ENCODE peak calls at places on chromosomes 13 and 19, in nine cellular contexts. One of them, this sample, is unnamed.

GRCh38 chr13:78404961-78405360 is 198.4 kb downstream of the POU4F1 start:
- DNase-seq in kidney: no peak
- DNase-seq in fibroblast of lung: no peak
- DNase-seq in transverse colon: no peak
- DNase-seq in breast epithelium: no peak
- DNase-seq in progenitor cell of endocrine pancreas: no peak
- DNase-seq in K562: no peak
- DNase-seq in osteocyte: no peak
- DNase-seq in left lung: no peak
- DNase-seq in this sample: no peak

GRCh38 chr19:2629491-2630351 is 72.8 kb downstream of the GNG7 start:
- DNase-seq in osteocyte: no peak
- DNase-seq in left lung: no peak
- DNase-seq in transverse colon: no peak
- DNase-seq in K562: no peak
- DNase-seq in breast epithelium: no peak
- DNase-seq in kidney: no peak
- DNase-seq in fibroblast of lung: no peak
- DNase-seq in progenitor cell of endocrine pancreas: no peak
- DNase-seq in this sample: no peak

GRCh38 chr13:30832845-30833332 is 73.2 kb upstream of the MEDAG start:
- DNase-seq in osteocyte: no peak
- DNase-seq in transverse colon: peak
- DNase-seq in progenitor cell of endocrine pancreas: peak
- DNase-seq in breast epithelium: peak
- DNase-seq in left lung: peak
- DNase-seq in K562: no peak
- DNase-seq in kidney: peak
- DNase-seq in fibroblast of lung: no peak
- DNase-seq in this sample: peak

GRCh38 chr19:19539738-19540703 is 2.0 kb downstream of the CILP2 start:
- DNase-seq in osteocyte: no peak
- DNase-seq in fibroblast of lung: peak
- DNase-seq in kidney: peak
- DNase-seq in breast epithelium: no peak
- DNase-seq in transverse colon: peak
- DNase-seq in progenitor cell of endocrine pancreas: no peak
- DNase-seq in left lung: peak
- DNase-seq in K562: peak
- DNase-seq in this sample: peak

GRCh38 chr19:33312065-33312464 is 9.7 kb upstream of the CEBPA start:
- DNase-seq in fibroblast of lung: no peak
- DNase-seq in breast epithelium: no peak
- DNase-seq in osteocyte: no peak
- DNase-seq in left lung: no peak
- DNase-seq in progenitor cell of endocrine pancreas: no peak
- DNase-seq in kidney: no peak
- DNase-seq in K562: no peak
- DNase-seq in transverse colon: no peak
- DNase-seq in this sample: no peak

GRCh38 chr19:56980864-56981263 is 138.9 kb upstream of the USP29 start:
- DNase-seq in progenitor cell of endocrine pancreas: no peak
- DNase-seq in transverse colon: no peak
- DNase-seq in left lung: no peak
- DNase-seq in breast epithelium: no peak
- DNase-seq in osteocyte: no peak
- DNase-seq in fibroblast of lung: no peak
- DNase-seq in K562: no peak
- DNase-seq in kidney: no peak
- DNase-seq in this sample: no peak

GRCh38 chr19:38675611-38676010 is 28.2 kb downstream of the ACTN4 start:
- DNase-seq in kidney: peak
- DNase-seq in K562: peak
- DNase-seq in fibroblast of lung: no peak
- DNase-seq in breast epithelium: no peak
- DNase-seq in left lung: no peak
- DNase-seq in progenitor cell of endocrine pancreas: no peak
- DNase-seq in transverse colon: no peak
- DNase-seq in osteocyte: no peak
- DNase-seq in this sample: no peak

GRCh38 chr13:94710881-94711560 is 1.3 kb downstream of the SOX21 start:
- DNase-seq in K562: peak
- DNase-seq in kidney: peak
- DNase-seq in osteocyte: peak
- DNase-seq in transverse colon: no peak
- DNase-seq in left lung: no peak
- DNase-seq in progenitor cell of endocrine pancreas: peak
- DNase-seq in breast epithelium: no peak
- DNase-seq in fibroblast of lung: no peak
- DNase-seq in this sample: no peak

GRCh38 chr19:43765109-43765876 is 10.5 kb upstream of the SMG9 start:
- DNase-seq in left lung: peak
- DNase-seq in progenitor cell of endocrine pancreas: no peak
- DNase-seq in fibroblast of lung: peak
- DNase-seq in K562: peak
- DNase-seq in kidney: peak
- DNase-seq in breast epithelium: peak
- DNase-seq in transverse colon: peak
- DNase-seq in osteocyte: peak
- DNase-seq in this sample: peak

GRCh38 chr19:16293133-16294085 is 31.2 kb upstream of the KLF2 start:
- DNase-seq in progenitor cell of endocrine pancreas: no peak
- DNase-seq in transverse colon: peak
- DNase-seq in breast epithelium: peak
- DNase-seq in osteocyte: no peak
- DNase-seq in K562: peak
- DNase-seq in fibroblast of lung: peak
- DNase-seq in kidney: peak
- DNase-seq in left lung: peak
- DNase-seq in this sample: peak

GRCh38 chr13:73676550-73677040 is 457.6 kb downstream of the KLF12 start:
- DNase-seq in kidney: no peak
- DNase-seq in K562: no peak
- DNase-seq in fibroblast of lung: no peak
- DNase-seq in left lung: no peak
- DNase-seq in transverse colon: no peak
- DNase-seq in breast epithelium: no peak
- DNase-seq in progenitor cell of endocrine pancreas: no peak
- DNase-seq in osteocyte: no peak
- DNase-seq in this sample: no peak

DNA sequence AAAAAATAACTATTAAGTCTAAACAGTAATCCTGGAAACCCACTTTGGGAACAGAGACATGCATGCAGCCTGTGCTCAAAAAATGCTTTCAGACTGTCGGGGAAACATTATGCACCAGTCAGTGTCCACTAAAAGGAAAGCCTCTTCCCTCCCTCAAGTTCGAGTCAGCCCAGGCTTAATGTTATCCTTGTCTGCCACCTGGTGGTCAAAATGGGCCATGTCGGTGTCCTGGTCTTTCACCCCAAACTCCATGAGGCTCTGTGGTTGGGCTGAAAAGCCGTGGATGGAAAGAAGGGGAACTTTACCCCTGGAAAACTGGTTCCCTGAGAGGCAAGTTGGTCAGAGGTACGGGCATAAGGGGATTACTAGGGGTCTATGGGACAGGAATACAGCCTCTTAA is 88.4 kb upstream of the ZNF492 start:
- DNase-seq in left lung: no peak
- DNase-seq in transverse colon: peak
- DNase-seq in breast epithelium: peak
- DNase-seq in osteocyte: no peak
- DNase-seq in K562: peak
- DNase-seq in kidney: no peak
- DNase-seq in fibroblast of lung: no peak
- DNase-seq in progenitor cell of endocrine pancreas: no peak
- DNase-seq in this sample: peak
- TF ChIP-seq CTCF in left lung: peak
- TF ChIP-seq CTCF in transverse colon: peak
- TF ChIP-seq CTCF in breast epithelium: peak
- TF ChIP-seq CTCF in osteocyte: no peak
- TF ChIP-seq CTCF in K562: peak
- TF ChIP-seq CTCF in kidney: peak
- TF ChIP-seq CTCF in fibroblast of lung: peak
- TF ChIP-seq CTCF in progenitor cell of endocrine pancreas: no peak
- TF ChIP-seq CTCF in this sample: no peak

GRCh38 chr19:48121909-48122371 is 11.3 kb upstream of the PLA2G4C start:
- DNase-seq in osteocyte: no peak
- DNase-seq in progenitor cell of endocrine pancreas: no peak
- DNase-seq in transverse colon: no peak
- DNase-seq in K562: no peak
- DNase-seq in breast epithelium: peak
- DNase-seq in left lung: no peak
- DNase-seq in fibroblast of lung: no peak
- DNase-seq in kidney: no peak
- DNase-seq in this sample: no peak

GRCh38 chr19:48113190-48113917 is 2.7 kb upstream of the PLA2G4C start:
- DNase-seq in transverse colon: no peak
- DNase-seq in progenitor cell of endocrine pancreas: no peak
- DNase-seq in fibroblast of lung: no peak
- DNase-seq in K562: no peak
- DNase-seq in kidney: no peak
- DNase-seq in osteocyte: no peak
- DNase-seq in left lung: no peak
- DNase-seq in breast epithelium: no peak
- DNase-seq in this sample: no peak

GRCh38 chr19:48121066-48121465 is 10.4 kb upstream of the PLA2G4C start:
- DNase-seq in osteocyte: no peak
- DNase-seq in progenitor cell of endocrine pancreas: no peak
- DNase-seq in left lung: no peak
- DNase-seq in transverse colon: no peak
- DNase-seq in breast epithelium: no peak
- DNase-seq in K562: no peak
- DNase-seq in kidney: no peak
- DNase-seq in fibroblast of lung: no peak
- DNase-seq in this sample: no peak

GRCh38 chr19:48120505-48120904 is 9.9 kb upstream of the PLA2G4C start:
- DNase-seq in fibroblast of lung: no peak
- DNase-seq in kidney: no peak
- DNase-seq in osteocyte: no peak
- DNase-seq in K562: peak
- DNase-seq in left lung: no peak
- DNase-seq in breast epithelium: no peak
- DNase-seq in transverse colon: no peak
- DNase-seq in progenitor cell of endocrine pancreas: no peak
- DNase-seq in this sample: no peak

GRCh38 chr19:48117515-48118330 is 7.1 kb upstream of the PLA2G4C start:
- DNase-seq in left lung: no peak
- DNase-seq in osteocyte: no peak
- DNase-seq in K562: no peak
- DNase-seq in breast epithelium: no peak
- DNase-seq in progenitor cell of endocrine pancreas: no peak
- DNase-seq in transverse colon: no peak
- DNase-seq in kidney: no peak
- DNase-seq in fibroblast of lung: no peak
- DNase-seq in this sample: no peak
- TF ChIP-seq CTCF in left lung: no peak
- TF ChIP-seq CTCF in osteocyte: no peak
- TF ChIP-seq CTCF in K562: peak
- TF ChIP-seq CTCF in breast epithelium: no peak
- TF ChIP-seq CTCF in progenitor cell of endocrine pancreas: no peak
- TF ChIP-seq CTCF in transverse colon: no peak
- TF ChIP-seq CTCF in kidney: no peak
- TF ChIP-seq CTCF in fibroblast of lung: no peak
- TF ChIP-seq CTCF in this sample: no peak

DNA sequence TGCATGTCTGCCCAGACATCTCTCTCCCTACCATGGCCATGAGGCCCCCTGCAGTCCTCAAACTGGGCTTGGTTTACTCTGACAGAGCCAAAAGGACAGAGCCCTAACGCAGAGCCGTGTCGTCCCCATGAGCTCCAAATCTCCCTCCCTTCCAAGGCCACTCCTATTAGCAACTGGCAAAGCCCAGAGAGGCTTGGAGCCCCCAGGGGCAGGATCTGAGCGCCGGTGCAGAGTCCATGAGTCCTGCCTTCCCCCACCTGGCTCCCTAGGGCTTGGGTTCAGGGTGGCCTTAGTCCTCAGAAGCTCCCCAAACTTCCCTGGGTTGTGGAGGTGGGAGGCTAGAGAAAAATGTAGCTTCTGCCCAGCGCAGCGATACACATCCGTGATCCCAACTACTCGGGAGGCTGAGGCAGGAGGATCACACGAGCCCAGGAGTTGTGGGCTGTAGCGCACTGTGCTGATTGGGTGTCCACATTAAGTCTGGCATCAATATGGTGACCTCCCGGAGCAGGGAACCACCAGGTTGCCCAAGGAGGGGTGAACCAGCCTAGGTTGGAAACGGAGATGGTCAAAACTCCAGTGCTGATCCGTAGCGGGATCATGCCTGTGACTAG is 7.4 kb upstream of the PGPEP1 start:
- DNase-seq in left lung: no peak
- DNase-seq in fibroblast of lung: no peak
- DNase-seq in progenitor cell of endocrine pancreas: no peak
- DNase-seq in breast epithelium: no peak
- DNase-seq in osteocyte: no peak
- DNase-seq in kidney: no peak
- DNase-seq in K562: no peak
- DNase-seq in transverse colon: no peak
- DNase-seq in this sample: no peak
- TF ChIP-seq CTCF in left lung: no peak
- TF ChIP-seq CTCF in fibroblast of lung: no peak
- TF ChIP-seq CTCF in progenitor cell of endocrine pancreas: no peak
- TF ChIP-seq CTCF in breast epithelium: no peak
- TF ChIP-seq CTCF in osteocyte: no peak
- TF ChIP-seq CTCF in kidney: no peak
- TF ChIP-seq CTCF in K562: no peak
- TF ChIP-seq CTCF in transverse colon: no peak
- TF ChIP-seq CTCF in this sample: no peak

GRCh38 chr13:36850790-36851438 is 31.9 kb downstream of the RFXAP start:
- DNase-seq in fibroblast of lung: no peak
- DNase-seq in progenitor cell of endocrine pancreas: no peak
- DNase-seq in osteocyte: no peak
- DNase-seq in K562: no peak
- DNase-seq in breast epithelium: no peak
- DNase-seq in transverse colon: peak
- DNase-seq in left lung: no peak
- DNase-seq in kidney: no peak
- DNase-seq in this sample: no peak
- TF ChIP-seq CTCF in fibroblast of lung: no peak
- TF ChIP-seq CTCF in progenitor cell of endocrine pancreas: peak
- TF ChIP-seq CTCF in osteocyte: peak
- TF ChIP-seq CTCF in K562: peak
- TF ChIP-seq CTCF in breast epithelium: no peak
- TF ChIP-seq CTCF in transverse colon: no peak
- TF ChIP-seq CTCF in left lung: no peak
- TF ChIP-seq CTCF in kidney: no peak
- TF ChIP-seq CTCF in this sample: no peak

GRCh38 chr19:17677002-17677401 is 11.2 kb downstream of the UNC13A start:
- DNase-seq in K562: peak
- DNase-seq in progenitor cell of endocrine pancreas: no peak
- DNase-seq in kidney: no peak
- DNase-seq in breast epithelium: no peak
- DNase-seq in transverse colon: no peak
- DNase-seq in osteocyte: no peak
- DNase-seq in fibroblast of lung: no peak
- DNase-seq in left lung: no peak
- DNase-seq in this sample: no peak
- TF ChIP-seq CTCF in K562: peak
- TF ChIP-seq CTCF in progenitor cell of endocrine pancreas: peak
- TF ChIP-seq CTCF in kidney: no peak
- TF ChIP-seq CTCF in breast epithelium: no peak
- TF ChIP-seq CTCF in transverse colon: no peak
- TF ChIP-seq CTCF in osteocyte: no peak
- TF ChIP-seq CTCF in fibroblast of lung: no peak
- TF ChIP-seq CTCF in left lung: no peak
- TF ChIP-seq CTCF in this sample: no peak

This sample was measured in omental fat pad.